ENCODE peak calls at places on chromosomes 3 and 15, in five cellular contexts. P is cardiac muscle cell, D is tibial artery, A is AG04450, Q is hepatocyte. N is an unnamed sample.

GRCh38 chr15:60673918-60674558 is 195.1 kb upstream of the ICE2 start:
- DNase-seq in P (peak; percentile 88), D (peak; percentile 77), A (peak; percentile 69), Q (peak; percentile 83), N (no peak)

GRCh38 chr3:53768478-53769459 is 77.5 kb downstream of the CHDH start:
- DNase-seq in P (no peak), D (no peak), A (no peak), Q (no peak), N (no peak)

GRCh38 chr15:69941206-69941605 is 156.5 kb downstream of the TLE3 start:
- DNase-seq in P (no peak), D (no peak), A (no peak), Q (no peak), N (peak; percentile 91)

GRCh38 chr3:101732240-101732641 is 7.8 kb downstream of the CEP97 start:
- DNase-seq in P (no peak), D (no peak), A (no peak), Q (no peak), N (no peak)

GRCh38 chr3:4019509-4019908 is 220.3 kb downstream of the LRRN1 start:
- DNase-seq in P (no peak), D (no peak), A (no peak), Q (no peak), N (no peak)

GRCh38 chr3:184155644-184156521 is 706 bp downstream of the DVL3 start:
- DNase-seq in P (no peak), D (no peak), A (no peak), Q (peak; percentile 52), N (no peak)

GRCh38 chr3:140145501-140145900 is 210.5 kb downstream of the CLSTN2 start:
- DNase-seq in P (no peak), D (no peak), A (no peak), Q (no peak), N (no peak)

GRCh38 chr15:88257311-88257901 is 867 bp upstream of the NTRK3 start:
- DNase-seq in P (no peak), D (no peak), A (no peak), Q (peak; percentile 22), N (no peak)

GRCh38 chr3:71132995-71133730 is 450.4 kb downstream of the FOXP1 start:
- DNase-seq in P (no peak), D (no peak), A (no peak), Q (no peak), N (no peak)

GRCh38 chr3:194489736-194490612 is 3.2 kb upstream of the ATP13A3 start:
- DNase-seq in P (peak; percentile 75), D (no peak), A (no peak), Q (no peak), N (no peak)

GRCh38 chr15:78915341-78916087 is 29.3 kb downstream of the CTSH start:
- DNase-seq in P (peak; percentile 27), D (peak; percentile 75), A (no peak), Q (no peak), N (peak; percentile 96)

GRCh38 chr15:74291101-74292071 is 55.3 kb downstream of the CCDC33 start:
- DNase-seq in P (peak; percentile 94), D (peak; percentile 68), A (peak; percentile 21), Q (peak; percentile 91), N (no peak)

GRCh38 chr3:58092516-58092915 is 84.3 kb downstream of the FLNB start:
- DNase-seq in P (peak; percentile 37), D (no peak), A (no peak), Q (no peak), N (no peak)

GRCh38 chr15:65303687-65304392 is 637 bp upstream of the RNU5B-1 start:
- DNase-seq in P (peak; percentile 70), D (peak; percentile 54), A (peak; percentile 18), Q (peak; percentile 71), N (no peak)

GRCh38 chr3:101036676-101037075 is 43.5 kb upstream of the ABI3BP start:
- DNase-seq in P (no peak), D (no peak), A (no peak), Q (no peak), N (no peak)

GRCh38 chr3:121720163-121720562 is 29.4 kb downstream of the GOLGB1 start:
- DNase-seq in P (no peak), D (no peak), A (no peak), Q (no peak), N (no peak)

GRCh38 chr3:187919990-187920389 is 174.7 kb upstream of the BCL6 start:
- DNase-seq in P (no peak), D (no peak), A (no peak), Q (no peak), N (no peak)

DNA sequence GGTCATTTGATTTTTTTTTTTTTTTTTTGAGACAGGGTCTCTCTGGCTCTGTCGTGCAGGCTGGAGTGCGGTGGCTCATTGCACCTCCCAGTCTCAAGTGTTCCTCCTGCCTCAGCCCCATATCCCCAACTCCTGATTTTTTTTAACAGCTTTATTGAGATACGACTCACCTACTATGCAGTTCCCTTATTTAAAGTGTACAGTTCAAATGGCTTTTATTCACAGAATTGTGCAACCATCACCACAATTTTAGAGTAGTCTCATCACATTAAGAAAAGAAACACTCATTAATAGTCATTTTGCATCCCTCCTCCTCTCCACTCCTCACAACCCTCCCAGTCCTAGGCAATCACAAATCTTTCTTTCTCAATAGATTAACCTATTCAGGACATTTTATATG is 1.9 kb upstream of the TRA2B start:
- DNase-seq in P (no peak), D (no peak), A (no peak), Q (no peak), N (no peak)
- H3K27ac ChIP-seq in P (no peak overlapping the region), D (no peak overlapping the region), A (no peak overlapping the region), Q (no peak overlapping the region), N (no peak overlapping the region)

GRCh38 chr3:69963643-69964042 is 35.9 kb upstream of the SAMMSON start:
- DNase-seq in P (no peak), D (no peak), A (no peak), Q (no peak), N (no peak)

GRCh38 chr3:69962053-69962452 is 37.5 kb upstream of the SAMMSON start:
- DNase-seq in P (no peak), D (no peak), A (no peak), Q (no peak), N (no peak)

DNA sequence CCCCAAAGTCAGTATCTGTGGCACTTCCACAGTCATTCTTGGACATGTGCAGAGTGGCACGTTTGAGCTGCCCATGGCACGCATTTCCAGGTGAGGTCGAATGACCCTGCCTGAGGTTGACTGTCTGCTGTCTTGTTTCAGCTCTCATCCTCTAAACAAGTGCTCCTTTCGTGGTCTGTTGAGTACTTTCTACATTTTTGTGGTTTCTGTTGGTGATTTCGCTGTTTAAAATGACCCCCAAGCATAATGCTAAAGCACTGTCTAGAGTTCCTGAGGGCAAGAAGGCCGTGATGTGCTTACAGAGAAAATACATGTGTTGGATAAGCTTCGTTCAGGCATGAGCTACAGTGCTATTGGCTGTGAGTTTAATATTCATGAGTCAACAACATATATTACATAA is 40.0 kb upstream of the SAMMSON start:
- DNase-seq in P (no peak), D (no peak), A (no peak), Q (no peak), N (no peak)
- H3K27ac ChIP-seq in P (no peak overlapping the region), D (no peak overlapping the region), A (no peak overlapping the region), Q (no peak overlapping the region), N (no peak overlapping the region)

GRCh38 chr3:197372076-197372661 is 73.8 kb upstream of the DLG1 start:
- DNase-seq in P (peak; percentile 71), D (no peak), A (peak; percentile 69), Q (peak; percentile 88), N (no peak)
- H3K27ac ChIP-seq in P (no peak overlapping the region), D (no peak overlapping the region), A (peak overlapping the region; percentile 12), Q (peak overlapping the region; percentile 84), N (peak overlapping the region; percentile 38)

GRCh38 chr3:124636101-124636862 is 94.0 kb upstream of the UMPS start:
- DNase-seq in P (no peak), D (no peak), A (no peak), Q (no peak), N (no peak)

GRCh38 chr3:124633527-124633926 is 96.7 kb upstream of the UMPS start:
- DNase-seq in P (no peak), D (no peak), A (no peak), Q (no peak), N (no peak)

GRCh38 chr3:124636863-124637296 is 93.4 kb upstream of the UMPS start:
- DNase-seq in P (no peak), D (no peak), A (no peak), Q (peak; percentile 68), N (no peak)

GRCh38 chr3:124634210-124635168 is 95.8 kb upstream of the UMPS start:
- DNase-seq in P (no peak), D (no peak), A (no peak), Q (peak; percentile 69), N (no peak)

DNA sequence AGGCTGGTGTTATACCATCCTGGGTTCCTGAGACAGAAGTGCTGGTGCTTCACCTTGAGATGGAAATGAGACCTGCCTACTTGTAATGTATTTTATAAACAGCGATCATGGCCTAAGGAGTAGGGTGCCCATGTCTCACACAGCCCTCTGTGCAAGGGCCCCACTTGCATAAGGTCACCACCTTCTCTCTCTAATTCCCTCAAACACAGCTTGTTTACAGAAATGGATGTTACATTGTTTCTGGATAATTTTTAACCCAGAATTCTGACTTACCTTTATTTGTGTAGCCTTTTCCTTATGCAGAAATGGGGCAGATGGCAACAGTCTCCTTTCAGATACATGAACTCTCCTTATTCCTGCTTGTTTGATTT is 95.1 kb upstream of the UMPS start:
- DNase-seq in P (no peak), D (no peak), A (no peak), Q (peak; percentile 34), N (no peak)
- H3K27ac ChIP-seq in P (peak overlapping the region; percentile 12), D (no peak overlapping the region), A (no peak overlapping the region), Q (peak overlapping the region; percentile 97), N (no peak overlapping the region)

DNA sequence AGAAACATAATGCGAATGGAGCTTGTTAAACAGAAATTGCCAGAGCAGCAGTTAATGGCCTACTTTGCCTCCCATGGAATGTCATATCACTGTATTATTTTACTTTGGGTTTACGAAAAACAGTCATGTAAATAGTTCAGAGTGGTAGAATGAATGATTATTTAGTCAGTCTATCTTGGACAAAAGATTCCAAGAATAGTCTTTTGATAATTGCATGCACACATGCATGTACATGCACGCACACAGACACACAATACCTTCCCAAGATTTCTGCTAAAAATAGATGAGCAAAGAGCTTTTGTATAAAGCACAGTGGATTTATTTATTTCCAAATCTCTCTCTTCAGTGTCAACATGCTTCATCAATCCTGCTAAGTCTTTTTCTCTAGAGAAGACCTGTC is 800.7 kb downstream of the DIPK2A start:
- DNase-seq in P (no peak), D (no peak), A (no peak), Q (no peak), N (no peak)
- H3K27ac ChIP-seq in P (no peak overlapping the region), D (no peak overlapping the region), A (no peak overlapping the region), Q (no peak overlapping the region), N (no peak overlapping the region)

N was measured in vagina.